ENCODE peak calls at places on chromosomes 12 and 14, in four cellular contexts. T is osteocyte, S is tibial artery, O is adrenal gland. I is an unnamed sample.

GRCh38 chr12:91100901-91101300 is 10.4 kb downstream of the LUM start:
- DNase-seq in T (no peak), S (no peak), O (no peak), I (no peak)

GRCh38 chr14:94780536-94781404 is 10.9 kb upstream of the GSC start:
- DNase-seq in T (no peak), S (no peak), O (no peak), I (no peak)

GRCh38 chr14:55430024-55430690 is 10.3 kb downstream of the TBPL2 start:
- DNase-seq in T (no peak), S (no peak), O (no peak), I (no peak)

GRCh38 chr12:121893901-121894540 is 5.4 kb downstream of the PSMD9 start:
- DNase-seq in T (no peak), S (no peak), O (peak; percentile 37), I (no peak)

GRCh38 chr12:54603173-54603814 is 14.8 kb upstream of the PPP1R1A start:
- DNase-seq in T (no peak), S (peak; percentile 62), O (peak; percentile 56), I (peak; percentile 51)

GRCh38 chr12:77888611-77889010 is 57.9 kb downstream of the NAV3 start:
- DNase-seq in T (no peak), S (no peak), O (no peak), I (no peak)

GRCh38 chr14:32307881-32308582 is 21.1 kb upstream of the AKAP6 start:
- DNase-seq in T (no peak), S (no peak), O (no peak), I (no peak)

GRCh38 chr14:99889268-99889667 is 96.1 kb downstream of the EML1 start:
- DNase-seq in T (no peak), S (no peak), O (no peak), I (no peak)

GRCh38 chr14:93480867-93481266 is 50.1 kb downstream of the UNC79 start:
- DNase-seq in T (no peak), S (no peak), O (no peak), I (no peak)

GRCh38 chr14:60210703-60211102 is 38.3 kb upstream of the PPM1A start:
- DNase-seq in T (no peak), S (no peak), O (no peak), I (no peak)

GRCh38 chr12:39814626-39815025 is 195.0 kb upstream of the ABCD2 start:
- DNase-seq in T (no peak), S (no peak), O (no peak), I (no peak)

GRCh38 chr12:50200507-50201273 is 33.5 kb upstream of the CERS5 start:
- DNase-seq in T (no peak), S (no peak), O (no peak), I (no peak)

GRCh38 chr12:103634732-103635131 is 47.7 kb downstream of the STAB2 start:
- DNase-seq in T (no peak), S (no peak), O (no peak), I (no peak)

GRCh38 chr12:117538032-117538690 is 176.7 kb upstream of the NOS1 start:
- DNase-seq in T (no peak), S (no peak), O (peak; percentile 42), I (no peak)

GRCh38 chr14:62168564-62169155 is 406.4 kb downstream of the SNAPC1 start:
- DNase-seq in T (no peak), S (no peak), O (no peak), I (no peak)

GRCh38 chr14:105398726-105399440 is 545 bp downstream of the TEX22 start:
- DNase-seq in T (no peak), S (no peak), O (no peak), I (no peak)

GRCh38 chr14:74360163-74360562 is 11.9 kb downstream of the VRTN start:
- DNase-seq in T (no peak), S (peak; percentile 49), O (no peak), I (no peak)

GRCh38 chr12:88501976-88502938 is 78.0 kb downstream of the KITLG start:
- DNase-seq in T (no peak), S (no peak), O (no peak), I (no peak)

GRCh38 chr14:70780396-70781075 is 28.8 kb downstream of the MAP3K9 start:
- DNase-seq in T (no peak), S (peak; percentile 73), O (peak; percentile 27), I (no peak)

GRCh38 chr14:95998656-95999055 is 40.5 kb upstream of the C14orf132 start:
- DNase-seq in T (no peak), S (no peak), O (no peak), I (no peak)
- TF ChIP-seq CTCF in T (peak; percentile 74), S (peak; percentile 44), O (peak; percentile 56), I (no peak)

DNA sequence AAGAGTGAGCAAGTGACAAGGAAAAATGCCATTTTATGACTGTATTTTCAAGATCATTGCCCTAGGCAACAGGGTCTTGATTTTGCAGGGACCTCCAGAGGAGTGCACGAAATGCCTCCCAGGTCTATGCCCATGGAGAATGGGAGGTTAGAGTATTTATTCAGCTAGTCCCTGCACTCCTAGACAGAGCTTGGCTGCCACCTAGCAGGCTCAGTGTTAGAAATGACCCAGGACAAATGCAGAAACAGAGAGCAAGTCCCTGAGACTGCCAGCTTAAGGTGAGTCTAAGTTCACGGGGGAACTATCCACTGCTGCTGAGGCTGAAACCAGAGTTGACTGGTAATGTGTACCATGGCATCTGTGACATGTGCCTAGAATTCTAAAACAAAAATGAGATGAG is 506.4 kb downstream of the MED13L start:
- DNase-seq in T (no peak), S (no peak), O (peak; percentile 22), I (peak; percentile 8)
- TF ChIP-seq CTCF in T (no peak), S (no peak), O (peak; percentile 27), I (no peak)

DNA sequence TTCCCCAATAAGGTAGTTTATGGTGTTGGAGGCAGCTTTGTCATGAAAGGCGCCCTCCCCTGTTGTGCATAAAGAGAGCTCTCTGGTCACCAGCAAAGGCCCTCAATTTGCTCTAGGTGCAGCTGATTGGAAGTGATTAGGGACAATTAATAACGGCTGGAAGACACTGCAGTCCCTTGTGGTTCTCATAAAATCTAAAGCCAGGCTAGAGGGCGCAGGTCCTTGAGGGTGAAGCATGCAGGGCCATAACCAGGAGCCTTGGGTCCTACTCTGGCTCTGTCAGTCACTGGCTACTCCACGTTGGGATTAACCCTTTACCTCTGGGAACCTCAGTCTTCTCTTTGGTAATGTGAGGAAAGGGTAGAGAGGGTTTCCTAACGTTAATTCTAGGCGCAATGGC is 1.9 kb downstream of the DAAM1 start:
- DNase-seq in T (no peak), S (no peak), O (peak; percentile 28), I (peak; percentile 21)
- TF ChIP-seq CTCF in T (no peak), S (no peak), O (no peak), I (no peak)

GRCh38 chr12:65434737-65435136 is 156.3 kb downstream of the MSRB3 start:
- DNase-seq in T (no peak), S (no peak), O (no peak), I (no peak)

GRCh38 chr12:65427646-65428045 is 149.2 kb downstream of the MSRB3 start:
- DNase-seq in T (no peak), S (no peak), O (no peak), I (no peak)

GRCh38 chr12:65430571-65431306 is 152.3 kb downstream of the MSRB3 start:
- DNase-seq in T (no peak), S (no peak), O (no peak), I (no peak)

GRCh38 chr12:65432606-65433005 is 154.1 kb downstream of the MSRB3 start:
- DNase-seq in T (no peak), S (no peak), O (no peak), I (no peak)
- TF ChIP-seq CTCF in T (no peak), S (no peak), O (no peak), I (no peak)

DNA sequence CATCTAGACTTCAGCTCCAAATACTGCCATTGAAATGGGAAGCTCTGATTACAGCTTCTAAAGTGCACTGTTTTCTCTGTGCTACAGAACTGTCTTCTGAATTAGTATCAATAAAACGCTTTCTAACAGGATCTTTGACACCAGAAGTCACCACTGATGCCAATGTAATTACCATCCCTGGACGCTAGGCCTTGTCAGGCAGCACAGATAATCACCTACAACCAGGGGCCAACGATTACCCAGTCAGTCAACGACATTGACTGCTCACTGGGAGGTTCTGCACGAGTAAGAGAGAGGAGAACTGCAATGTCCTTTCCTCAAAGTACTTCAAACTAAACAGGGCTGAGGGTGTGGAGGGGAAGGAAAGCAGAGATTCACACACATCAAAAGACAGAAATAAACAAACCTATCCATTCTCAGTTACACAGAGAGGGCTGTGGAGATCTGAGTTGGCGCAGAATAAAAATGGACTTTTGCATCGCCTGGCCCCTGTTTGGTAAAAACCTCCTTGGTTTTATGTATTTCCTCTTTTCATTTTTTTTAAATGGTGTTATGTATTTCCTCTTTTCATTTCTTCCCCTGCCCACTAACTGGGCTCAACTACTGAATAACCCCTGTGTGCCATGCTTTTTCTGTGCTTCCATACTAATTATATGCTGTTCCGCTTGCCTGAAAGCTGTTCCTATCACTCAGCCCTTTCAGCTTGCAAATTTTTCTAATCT is 492.2 kb downstream of the APAF1 start:
- DNase-seq in T (no peak), S (no peak), O (no peak), I (no peak)
- TF ChIP-seq CTCF in T (no peak), S (no peak), O (no peak), I (no peak)

DNA sequence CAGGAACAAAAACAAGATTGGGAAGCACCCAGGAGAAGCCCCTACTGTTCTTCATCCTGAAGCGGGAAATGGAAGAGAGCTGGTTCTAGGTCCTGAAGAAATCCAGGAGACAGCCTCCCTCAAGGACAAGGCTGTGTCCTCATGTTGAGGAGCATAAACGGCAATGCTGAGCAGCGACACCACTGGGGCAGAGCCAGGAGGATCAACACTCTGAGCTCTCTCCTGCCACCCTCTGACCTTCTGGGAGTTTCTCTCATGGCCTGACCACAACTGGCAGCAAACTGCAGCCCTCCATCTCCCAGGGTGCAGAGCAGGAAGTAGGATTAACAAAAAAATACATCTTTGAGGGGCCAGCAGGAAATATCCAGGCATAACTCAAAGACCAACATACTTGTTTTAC is 1292.2 kb upstream of the TMEM132C start:
- DNase-seq in T (no peak), S (no peak), O (no peak), I (no peak)
- TF ChIP-seq CTCF in T (no peak), S (no peak), O (no peak), I (no peak)

GRCh38 chr12:7019043-7019569 is 830 bp upstream of the LPCAT3 start:
- DNase-seq in T (no peak), S (no peak), O (no peak), I (no peak)
- TF ChIP-seq CTCF in T (no peak), S (no peak), O (no peak), I (no peak)